ENCODE peak calls at places on chromosomes 3 and 15, in seven cellular contexts. E is stomach, Z is H1, S is upper lobe of left lung, D is sigmoid colon, G is spleen, A is transverse colon. P is an unnamed sample.
A peak's percentile ranks its signal among the peaks of the same experiment; 100 is the strongest.

GRCh38 chr3:66407281-66408218 is 93.3 kb downstream of the LRIG1 start:
- DNase-seq in A (peak; percentile 79), G (peak; percentile 91), S (peak; percentile 65), Z (peak; percentile 76), E (peak; percentile 75), D (peak; percentile 86), P (peak; percentile 69)

GRCh38 chr3:27578032-27578431 is 93.8 kb upstream of the SLC4A7 start:
- DNase-seq in A (no peak), Z (no peak), E (no peak), G (no peak), D (no peak), S (no peak), P (no peak)

GRCh38 chr15:85973584-85974347 is 105.9 kb upstream of the AGBL1 start:
- DNase-seq in G (no peak), D (no peak), Z (no peak), A (no peak), S (no peak), E (no peak), P (no peak)

GRCh38 chr3:176937546-176937945 is 259.7 kb downstream of the TBL1XR1 start:
- DNase-seq in Z (no peak), E (no peak), G (no peak), D (no peak), S (no peak), A (no peak), P (no peak)

GRCh38 chr3:151165221-151165620 is 37.8 kb downstream of the GPR171 start:
- DNase-seq in D (no peak), Z (no peak), S (no peak), G (no peak), E (no peak), A (no peak), P (no peak)

GRCh38 chr3:195717416-195717815 is 3.4 kb upstream of the MUC20 start:
- DNase-seq in D (no peak), A (no peak), G (no peak), S (no peak), E (no peak), Z (no peak), P (no peak)

GRCh38 chr15:88636654-88637053 is 2.2 kb upstream of the ISG20 start:
- DNase-seq in G (peak; percentile 69), Z (no peak), D (peak; percentile 57), E (no peak), A (no peak), S (no peak), P (no peak)

GRCh38 chr3:9957214-9957613 is 5.0 kb upstream of the PRRT3 start:
- DNase-seq in Z (no peak), A (no peak), E (no peak), D (no peak), G (no peak), S (no peak), P (no peak)

GRCh38 chr3:123272547-123272946 is 70.8 kb downstream of the SEC22A start:
- DNase-seq in A (no peak), D (no peak), G (no peak), S (no peak), Z (no peak), E (no peak), P (no peak)

GRCh38 chr3:123271466-123272159 is 69.9 kb downstream of the SEC22A start:
- DNase-seq in D (peak; percentile 81), S (no peak), G (no peak), A (no peak), Z (no peak), E (no peak), P (no peak)

GRCh38 chr3:123267821-123268220 is 66.1 kb downstream of the SEC22A start:
- DNase-seq in G (no peak), E (no peak), Z (no peak), D (no peak), S (no peak), A (no peak), P (no peak)

GRCh38 chr3:123275691-123276090 is 73.9 kb downstream of the SEC22A start:
- DNase-seq in S (no peak), Z (no peak), G (no peak), A (no peak), D (no peak), E (no peak), P (no peak)

GRCh38 chr3:123270818-123271217 is 69.1 kb downstream of the SEC22A start:
- DNase-seq in D (no peak), E (no peak), A (no peak), S (no peak), Z (no peak), G (no peak), P (no peak)
- TF ChIP-seq POLR2AphosphoS5 in D (no peak), E (no peak), A (no peak), S (no peak), Z (no peak), G (no peak), P (no peak)

DNA sequence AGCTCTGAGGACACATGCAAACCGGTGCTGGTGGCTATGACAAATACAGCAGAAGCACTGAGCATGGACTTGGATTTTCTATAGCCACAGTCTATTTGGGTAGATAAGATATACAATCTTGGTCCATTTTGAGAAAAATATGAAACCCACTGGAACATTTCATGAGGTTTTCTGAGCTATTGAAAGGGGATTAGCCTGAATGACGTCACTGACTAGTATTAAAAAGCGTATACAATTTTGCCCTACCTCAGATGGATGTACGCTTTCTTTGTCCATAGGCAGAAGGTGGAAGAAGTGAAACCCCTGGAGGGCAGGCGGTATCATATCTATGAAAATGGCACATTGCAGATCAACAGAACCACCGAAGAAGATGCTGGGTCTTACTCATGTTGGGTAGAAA is 166.4 kb downstream of the CHL1 start:
- DNase-seq in A (no peak), G (no peak), E (no peak), S (no peak), D (no peak), Z (no peak), P (no peak)
- H3K9me3 ChIP-seq in A (no peaks in the 10 kb centered on the region), G (peaks cover 6% of the 10 kb centered on the region), E (no peaks in the 10 kb centered on the region), S (no peaks in the 10 kb centered on the region), D (no peaks in the 10 kb centered on the region), Z (no peaks in the 10 kb centered on the region), P (peaks cover 4% of the 10 kb centered on the region)

GRCh38 chr3:119551525-119552063 is 7.8 kb downstream of the CD80 start:
- DNase-seq in G (no peak), A (no peak), E (no peak), D (no peak), Z (no peak), S (no peak), P (no peak)
- TF ChIP-seq POLR2AphosphoS5 in G (no peak), A (no peak), E (no peak), D (no peak), Z (no peak), S (no peak), P (no peak)

GRCh38 chr15:36755341-36755740 is 175.9 kb downstream of the CDIN1 start:
- DNase-seq in G (no peak), Z (no peak), A (no peak), E (no peak), D (no peak), S (no peak), P (no peak)
- H3K9me3 ChIP-seq in G (peaks cover 22% of the 10 kb centered on the region), Z (peaks cover 7% of the 10 kb centered on the region), A (no peaks in the 10 kb centered on the region), E (no peaks in the 10 kb centered on the region), D (no peaks in the 10 kb centered on the region), S (peaks cover 2% of the 10 kb centered on the region), P (peaks cover 4% of the 10 kb centered on the region)

GRCh38 chr3:71057526-71057894 is 526.0 kb downstream of the FOXP1 start:
- DNase-seq in E (no peak), A (peak; percentile 47), D (no peak), G (no peak), S (no peak), Z (no peak), P (no peak)

GRCh38 chr3:71056327-71056726 is 527.2 kb downstream of the FOXP1 start:
- DNase-seq in Z (no peak), A (no peak), S (no peak), E (no peak), D (no peak), G (no peak), P (no peak)

GRCh38 chr3:71053495-71053894 is 530.0 kb downstream of the FOXP1 start:
- DNase-seq in Z (no peak), G (no peak), S (no peak), D (no peak), E (no peak), A (no peak), P (no peak)

GRCh38 chr3:71054312-71054711 is 529.2 kb downstream of the FOXP1 start:
- DNase-seq in D (no peak), A (no peak), Z (no peak), E (no peak), S (no peak), G (no peak), P (no peak)

DNA sequence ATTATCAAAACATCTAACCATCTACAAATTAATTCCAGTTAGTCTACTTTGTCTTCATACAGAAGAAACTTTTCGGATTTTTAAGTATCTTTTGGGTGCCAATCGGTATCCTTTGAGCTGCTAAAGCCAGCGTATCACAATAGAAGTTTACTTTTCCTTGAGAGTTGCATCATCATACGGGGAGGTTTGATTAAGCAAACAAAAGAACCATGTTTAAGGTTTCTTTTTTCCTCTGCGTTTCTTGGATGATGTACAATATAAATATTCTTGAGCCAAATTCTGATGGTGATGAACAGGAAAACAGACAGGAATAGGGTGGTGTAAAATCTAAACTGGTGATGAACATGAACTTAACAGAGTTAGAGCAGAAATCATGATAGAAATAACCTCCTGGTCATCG is 527.9 kb downstream of the FOXP1 start:
- DNase-seq in S (no peak), Z (no peak), G (no peak), A (no peak), E (no peak), D (no peak), P (no peak)
- TF ChIP-seq POLR2AphosphoS5 in S (no peak), Z (no peak), G (no peak), A (no peak), E (no peak), D (no peak), P (no peak)

GRCh38 chr15:25060996-25061620 is 106.3 kb downstream of the SNRPN start:
- DNase-seq in Z (no peak), A (no peak), G (peak; percentile 29), E (no peak), D (no peak), S (peak; percentile 16), P (peak; percentile 14)
- H3K9me3 ChIP-seq in Z (peaks cover 95% of the 10 kb centered on the region), A (peaks cover 88% of the 10 kb centered on the region), G (peaks cover 100% of the 10 kb centered on the region), E (peaks cover 100% of the 10 kb centered on the region), D (peaks cover 96% of the 10 kb centered on the region), S (peaks cover 100% of the 10 kb centered on the region), P (peaks cover 100% of the 10 kb centered on the region)

GRCh38 chr3:102646557-102646956 is 211.7 kb downstream of the ZPLD1 start:
- DNase-seq in D (no peak), S (no peak), E (no peak), Z (no peak), A (no peak), G (no peak), P (no peak)

DNA sequence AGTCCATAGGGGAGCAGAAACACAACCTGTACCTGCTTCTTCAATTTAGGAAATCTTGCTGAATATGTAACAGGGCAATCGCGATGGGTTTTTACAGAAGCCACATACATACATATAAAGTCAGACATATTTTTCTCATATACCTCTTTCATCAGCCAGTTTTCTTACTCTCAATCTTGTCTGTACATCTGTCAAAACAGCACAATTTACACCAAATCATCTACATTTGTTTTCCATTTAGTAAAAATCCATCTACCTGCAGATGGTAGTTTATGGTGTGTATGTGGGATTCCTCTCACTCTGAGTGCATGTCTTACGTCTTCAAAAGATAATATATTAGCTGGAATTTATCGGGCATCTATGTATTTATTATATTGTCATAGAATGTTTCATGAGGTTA is 208.7 kb downstream of the ZPLD1 start:
- DNase-seq in S (no peak), E (no peak), G (no peak), A (no peak), Z (no peak), D (no peak), P (no peak)
- TF ChIP-seq POLR2AphosphoS5 in S (no peak), E (no peak), G (no peak), A (no peak), Z (no peak), D (no peak), P (no peak)